ENCODE peak calls at places on chromosomes 7 and 10, in nine cellular contexts. One of them, this sample, is unnamed.
A peak's percentile ranks its signal among the peaks of the same experiment; 100 is the strongest.

GRCh38 chr7:17680026-17680425 is 260.3 kb downstream of the SNX13 start:
- DNase-seq in brain microvascular endothelial cell: peak; percentile 81
- DNase-seq in OCI-LY7: no peak
- DNase-seq in ascending aorta: no peak
- DNase-seq in psoas muscle: peak; percentile 53
- DNase-seq in tibial nerve: no peak
- DNase-seq in lower lobe of right lung: peak; percentile 52
- DNase-seq in thoracic aorta: no peak
- DNase-seq in IMR-90: peak; percentile 83
- DNase-seq in this sample: no peak

GRCh38 chr7:17184805-17185689 is 113.4 kb upstream of the AHR start:
- DNase-seq in IMR-90: peak; percentile 27
- DNase-seq in ascending aorta: no peak
- DNase-seq in tibial nerve: no peak
- DNase-seq in thoracic aorta: no peak
- DNase-seq in psoas muscle: no peak
- DNase-seq in brain microvascular endothelial cell: no peak
- DNase-seq in lower lobe of right lung: no peak
- DNase-seq in OCI-LY7: no peak
- DNase-seq in this sample: no peak

GRCh38 chr7:26083113-26083512 is 68.9 kb upstream of the NFE2L3 start:
- DNase-seq in lower lobe of right lung: no peak
- DNase-seq in thoracic aorta: no peak
- DNase-seq in ascending aorta: no peak
- DNase-seq in brain microvascular endothelial cell: no peak
- DNase-seq in OCI-LY7: no peak
- DNase-seq in IMR-90: no peak
- DNase-seq in psoas muscle: no peak
- DNase-seq in tibial nerve: no peak
- DNase-seq in this sample: no peak

GRCh38 chr7:131431289-131431688 is 103.6 kb downstream of the MKLN1 start:
- DNase-seq in OCI-LY7: no peak
- DNase-seq in psoas muscle: peak; percentile 29
- DNase-seq in IMR-90: peak; percentile 51
- DNase-seq in thoracic aorta: peak; percentile 9
- DNase-seq in lower lobe of right lung: no peak
- DNase-seq in tibial nerve: no peak
- DNase-seq in ascending aorta: no peak
- DNase-seq in brain microvascular endothelial cell: peak; percentile 31
- DNase-seq in this sample: no peak

GRCh38 chr7:149027560-149028345 is 552 bp downstream of the PDIA4 start:
- DNase-seq in tibial nerve: no peak
- DNase-seq in psoas muscle: no peak
- DNase-seq in IMR-90: peak; percentile 41
- DNase-seq in OCI-LY7: peak; percentile 18
- DNase-seq in ascending aorta: no peak
- DNase-seq in lower lobe of right lung: no peak
- DNase-seq in thoracic aorta: peak; percentile 8
- DNase-seq in brain microvascular endothelial cell: no peak
- DNase-seq in this sample: no peak

GRCh38 chr7:13291010-13291409 is 603.6 kb downstream of the ARL4A start:
- DNase-seq in psoas muscle: no peak
- DNase-seq in lower lobe of right lung: no peak
- DNase-seq in IMR-90: no peak
- DNase-seq in OCI-LY7: no peak
- DNase-seq in tibial nerve: no peak
- DNase-seq in brain microvascular endothelial cell: no peak
- DNase-seq in ascending aorta: no peak
- DNase-seq in thoracic aorta: no peak
- DNase-seq in this sample: no peak

GRCh38 chr7:11557627-11558026 is 274.4 kb downstream of the THSD7A start:
- DNase-seq in lower lobe of right lung: no peak
- DNase-seq in ascending aorta: no peak
- DNase-seq in brain microvascular endothelial cell: peak; percentile 2
- DNase-seq in psoas muscle: no peak
- DNase-seq in tibial nerve: no peak
- DNase-seq in thoracic aorta: no peak
- DNase-seq in OCI-LY7: peak; percentile 66
- DNase-seq in IMR-90: no peak
- DNase-seq in this sample: no peak

GRCh38 chr7:70494225-70494877 is 637.6 kb upstream of the GALNT17 start:
- DNase-seq in ascending aorta: no peak
- DNase-seq in brain microvascular endothelial cell: no peak
- DNase-seq in lower lobe of right lung: no peak
- DNase-seq in thoracic aorta: no peak
- DNase-seq in OCI-LY7: no peak
- DNase-seq in IMR-90: no peak
- DNase-seq in tibial nerve: no peak
- DNase-seq in psoas muscle: no peak
- DNase-seq in this sample: no peak

GRCh38 chr10:15427836-15428414 is 56.8 kb upstream of the FAM171A1 start:
- DNase-seq in brain microvascular endothelial cell: peak; percentile 2
- DNase-seq in thoracic aorta: no peak
- DNase-seq in IMR-90: peak; percentile 54
- DNase-seq in ascending aorta: no peak
- DNase-seq in psoas muscle: no peak
- DNase-seq in tibial nerve: no peak
- DNase-seq in OCI-LY7: peak; percentile 14
- DNase-seq in lower lobe of right lung: no peak
- DNase-seq in this sample: peak; percentile 5

GRCh38 chr7:22549667-22550513 is 49.9 kb upstream of the STEAP1B start:
- DNase-seq in tibial nerve: no peak
- DNase-seq in thoracic aorta: no peak
- DNase-seq in ascending aorta: no peak
- DNase-seq in OCI-LY7: peak; percentile 17
- DNase-seq in lower lobe of right lung: no peak
- DNase-seq in psoas muscle: no peak
- DNase-seq in brain microvascular endothelial cell: peak; percentile 19
- DNase-seq in IMR-90: peak; percentile 7
- DNase-seq in this sample: no peak

GRCh38 chr7:101185258-101185839 is 5.3 kb upstream of the NAT16 start:
- DNase-seq in OCI-LY7: no peak
- DNase-seq in thoracic aorta: no peak
- DNase-seq in tibial nerve: no peak
- DNase-seq in lower lobe of right lung: no peak
- DNase-seq in ascending aorta: no peak
- DNase-seq in psoas muscle: no peak
- DNase-seq in brain microvascular endothelial cell: peak; percentile 60
- DNase-seq in IMR-90: peak; percentile 55
- DNase-seq in this sample: no peak

DNA sequence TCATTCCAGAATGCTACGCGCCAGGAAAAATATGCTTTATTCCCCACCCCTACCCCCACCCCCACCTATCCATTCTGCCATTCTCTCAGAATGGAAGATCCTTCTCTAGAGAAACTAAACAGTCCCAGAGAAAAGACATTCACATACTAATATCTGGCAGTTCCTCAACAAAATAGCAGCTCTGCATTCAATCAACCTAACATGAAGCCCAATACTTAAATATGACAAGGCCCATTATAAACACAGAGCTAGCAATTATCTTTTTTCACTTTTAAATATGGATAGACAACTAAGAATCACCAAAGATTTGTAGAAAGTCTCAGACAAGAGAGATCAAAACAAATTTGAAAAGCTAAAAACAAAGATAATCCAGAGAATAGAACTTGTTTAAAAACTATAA is 16.3 kb downstream of the CACUL1 start:
- DNase-seq in brain microvascular endothelial cell: no peak
- DNase-seq in ascending aorta: no peak
- DNase-seq in tibial nerve: no peak
- DNase-seq in psoas muscle: no peak
- DNase-seq in thoracic aorta: no peak
- DNase-seq in lower lobe of right lung: no peak
- DNase-seq in IMR-90: no peak
- DNase-seq in OCI-LY7: no peak
- DNase-seq in this sample: no peak
- H3K27ac ChIP-seq in brain microvascular endothelial cell: no peak overlapping the region
- H3K27ac ChIP-seq in ascending aorta: no peak overlapping the region
- H3K27ac ChIP-seq in tibial nerve: peak overlapping the region; percentile 34
- H3K27ac ChIP-seq in psoas muscle: no peak overlapping the region
- H3K27ac ChIP-seq in thoracic aorta: no peak overlapping the region
- H3K27ac ChIP-seq in lower lobe of right lung: no peak overlapping the region
- H3K27ac ChIP-seq in IMR-90: no peak overlapping the region
- H3K27ac ChIP-seq in OCI-LY7: no peak overlapping the region
- H3K27ac ChIP-seq in this sample: no peak overlapping the region

GRCh38 chr7:50387351-50387750 is 62.8 kb downstream of the FIGNL1 start:
- DNase-seq in lower lobe of right lung: no peak
- DNase-seq in brain microvascular endothelial cell: no peak
- DNase-seq in ascending aorta: no peak
- DNase-seq in psoas muscle: no peak
- DNase-seq in OCI-LY7: no peak
- DNase-seq in thoracic aorta: no peak
- DNase-seq in tibial nerve: no peak
- DNase-seq in IMR-90: no peak
- DNase-seq in this sample: no peak

GRCh38 chr7:50377356-50377755 is 72.8 kb downstream of the FIGNL1 start:
- DNase-seq in psoas muscle: no peak
- DNase-seq in IMR-90: no peak
- DNase-seq in brain microvascular endothelial cell: no peak
- DNase-seq in lower lobe of right lung: no peak
- DNase-seq in ascending aorta: no peak
- DNase-seq in tibial nerve: no peak
- DNase-seq in thoracic aorta: no peak
- DNase-seq in OCI-LY7: no peak
- DNase-seq in this sample: no peak

GRCh38 chr7:50379082-50379481 is 71.1 kb downstream of the FIGNL1 start:
- DNase-seq in psoas muscle: no peak
- DNase-seq in IMR-90: no peak
- DNase-seq in thoracic aorta: no peak
- DNase-seq in lower lobe of right lung: no peak
- DNase-seq in ascending aorta: no peak
- DNase-seq in OCI-LY7: no peak
- DNase-seq in tibial nerve: no peak
- DNase-seq in brain microvascular endothelial cell: no peak
- DNase-seq in this sample: no peak

GRCh38 chr7:50379539-50379938 is 70.6 kb downstream of the FIGNL1 start:
- DNase-seq in brain microvascular endothelial cell: no peak
- DNase-seq in thoracic aorta: no peak
- DNase-seq in OCI-LY7: no peak
- DNase-seq in ascending aorta: no peak
- DNase-seq in IMR-90: no peak
- DNase-seq in tibial nerve: no peak
- DNase-seq in lower lobe of right lung: no peak
- DNase-seq in psoas muscle: no peak
- DNase-seq in this sample: no peak

DNA sequence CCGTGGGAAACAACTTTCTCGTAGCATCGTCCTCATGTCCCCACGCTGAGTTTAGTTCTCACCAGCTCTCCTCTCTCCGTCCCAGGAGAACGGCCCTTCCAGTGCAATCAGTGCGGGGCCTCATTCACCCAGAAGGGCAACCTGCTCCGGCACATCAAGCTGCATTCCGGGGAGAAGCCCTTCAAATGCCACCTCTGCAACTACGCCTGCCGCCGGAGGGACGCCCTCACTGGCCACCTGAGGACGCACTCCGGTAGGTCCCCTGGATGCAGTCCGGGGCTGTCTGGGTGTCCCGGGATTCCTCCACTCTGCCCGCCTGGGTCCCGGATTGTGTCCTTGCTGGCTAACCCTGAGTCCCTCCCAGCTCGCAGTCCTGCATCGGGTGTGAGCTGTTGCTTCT is 67.7 kb downstream of the FIGNL1 start:
- DNase-seq in brain microvascular endothelial cell: no peak
- DNase-seq in thoracic aorta: no peak
- DNase-seq in IMR-90: no peak
- DNase-seq in psoas muscle: no peak
- DNase-seq in lower lobe of right lung: no peak
- DNase-seq in OCI-LY7: no peak
- DNase-seq in tibial nerve: no peak
- DNase-seq in ascending aorta: no peak
- DNase-seq in this sample: no peak
- H3K27ac ChIP-seq in brain microvascular endothelial cell: no peak overlapping the region
- H3K27ac ChIP-seq in thoracic aorta: no peak overlapping the region
- H3K27ac ChIP-seq in IMR-90: no peak overlapping the region
- H3K27ac ChIP-seq in psoas muscle: no peak overlapping the region
- H3K27ac ChIP-seq in lower lobe of right lung: no peak overlapping the region
- H3K27ac ChIP-seq in OCI-LY7: no peak overlapping the region
- H3K27ac ChIP-seq in tibial nerve: no peak overlapping the region
- H3K27ac ChIP-seq in ascending aorta: no peak overlapping the region
- H3K27ac ChIP-seq in this sample: no peak overlapping the region

GRCh38 chr7:48741545-48741944 is 182.8 kb upstream of the CDC14C start:
- DNase-seq in ascending aorta: no peak
- DNase-seq in thoracic aorta: no peak
- DNase-seq in psoas muscle: no peak
- DNase-seq in OCI-LY7: no peak
- DNase-seq in IMR-90: no peak
- DNase-seq in lower lobe of right lung: no peak
- DNase-seq in tibial nerve: no peak
- DNase-seq in brain microvascular endothelial cell: no peak
- DNase-seq in this sample: no peak

GRCh38 chr7:48742046-48742445 is 182.3 kb upstream of the CDC14C start:
- DNase-seq in OCI-LY7: no peak
- DNase-seq in brain microvascular endothelial cell: no peak
- DNase-seq in psoas muscle: no peak
- DNase-seq in ascending aorta: no peak
- DNase-seq in lower lobe of right lung: no peak
- DNase-seq in IMR-90: no peak
- DNase-seq in tibial nerve: no peak
- DNase-seq in thoracic aorta: no peak
- DNase-seq in this sample: no peak
- H3K27ac ChIP-seq in OCI-LY7: no peak overlapping the region
- H3K27ac ChIP-seq in brain microvascular endothelial cell: no peak overlapping the region
- H3K27ac ChIP-seq in psoas muscle: no peak overlapping the region
- H3K27ac ChIP-seq in ascending aorta: no peak overlapping the region
- H3K27ac ChIP-seq in lower lobe of right lung: no peak overlapping the region
- H3K27ac ChIP-seq in IMR-90: no peak overlapping the region
- H3K27ac ChIP-seq in tibial nerve: no peak overlapping the region
- H3K27ac ChIP-seq in thoracic aorta: no peak overlapping the region
- H3K27ac ChIP-seq in this sample: no peak overlapping the region

GRCh38 chr10:78706986-78707500 is 361.7 kb upstream of the ZMIZ1 start:
- DNase-seq in thoracic aorta: no peak
- DNase-seq in lower lobe of right lung: no peak
- DNase-seq in tibial nerve: no peak
- DNase-seq in OCI-LY7: no peak
- DNase-seq in ascending aorta: no peak
- DNase-seq in brain microvascular endothelial cell: no peak
- DNase-seq in psoas muscle: no peak
- DNase-seq in IMR-90: no peak
- DNase-seq in this sample: no peak

GRCh38 chr10:78703581-78703980 is 365.2 kb upstream of the ZMIZ1 start:
- DNase-seq in thoracic aorta: no peak
- DNase-seq in tibial nerve: no peak
- DNase-seq in ascending aorta: no peak
- DNase-seq in psoas muscle: no peak
- DNase-seq in lower lobe of right lung: no peak
- DNase-seq in OCI-LY7: no peak
- DNase-seq in brain microvascular endothelial cell: no peak
- DNase-seq in IMR-90: peak; percentile 28
- DNase-seq in this sample: no peak

GRCh38 chr10:78706256-78706655 is 362.5 kb upstream of the ZMIZ1 start:
- DNase-seq in OCI-LY7: no peak
- DNase-seq in psoas muscle: no peak
- DNase-seq in ascending aorta: no peak
- DNase-seq in tibial nerve: no peak
- DNase-seq in lower lobe of right lung: no peak
- DNase-seq in IMR-90: peak; percentile 61
- DNase-seq in brain microvascular endothelial cell: no peak
- DNase-seq in thoracic aorta: no peak
- DNase-seq in this sample: no peak

GRCh38 chr10:78712147-78712546 is 356.6 kb upstream of the ZMIZ1 start:
- DNase-seq in tibial nerve: no peak
- DNase-seq in ascending aorta: no peak
- DNase-seq in thoracic aorta: no peak
- DNase-seq in IMR-90: no peak
- DNase-seq in OCI-LY7: no peak
- DNase-seq in brain microvascular endothelial cell: no peak
- DNase-seq in psoas muscle: no peak
- DNase-seq in lower lobe of right lung: peak; percentile 55
- DNase-seq in this sample: no peak

GRCh38 chr10:78707745-78708144 is 361.0 kb upstream of the ZMIZ1 start:
- DNase-seq in ascending aorta: no peak
- DNase-seq in thoracic aorta: no peak
- DNase-seq in lower lobe of right lung: no peak
- DNase-seq in tibial nerve: no peak
- DNase-seq in brain microvascular endothelial cell: no peak
- DNase-seq in IMR-90: no peak
- DNase-seq in OCI-LY7: no peak
- DNase-seq in psoas muscle: no peak
- DNase-seq in this sample: no peak
- H3K27ac ChIP-seq in ascending aorta: no peak overlapping the region
- H3K27ac ChIP-seq in thoracic aorta: no peak overlapping the region
- H3K27ac ChIP-seq in lower lobe of right lung: no peak overlapping the region
- H3K27ac ChIP-seq in tibial nerve: no peak overlapping the region
- H3K27ac ChIP-seq in brain microvascular endothelial cell: no peak overlapping the region
- H3K27ac ChIP-seq in IMR-90: no peak overlapping the region
- H3K27ac ChIP-seq in OCI-LY7: no peak overlapping the region
- H3K27ac ChIP-seq in psoas muscle: no peak overlapping the region
- H3K27ac ChIP-seq in this sample: no peak overlapping the region

This sample was measured in CD4-positive, CD25-positive, alpha-beta regulatory T cell.